ENCODE peak calls at places on chromosome 19, in eight cellular contexts. T is NCI-H1092; P is M059J; K is HFF-Myc; Z is transverse colon; F is left lung; U is GF-D8; N is activated naive CD8-positive, alpha-beta T cell treated with anti-CD3 and anti-CD28 coated beads, Interleukin-2, amount 50 U/mL, for 24 hours. D is an unnamed sample.

GRCh38 chr19:33374406-33374703 is 846 bp downstream of the CEBPG start:
- DNase-seq in T (no peak), P (no peak), K (no peak), Z (no peak), F (peak), U (no peak), N (peak), D (no peak)

GRCh38 chr19:55391191-55391670 is 5.5 kb downstream of the RPL28 start:
- DNase-seq in T (no peak), P (no peak), K (no peak), Z (no peak), F (no peak), U (no peak), N (no peak), D (no peak)

GRCh38 chr19:35645680-35646511 is 2.2 kb upstream of the COX6B1 start:
- DNase-seq in T (no peak), P (no peak), K (no peak), Z (no peak), F (peak), U (no peak), N (no peak), D (no peak)

GRCh38 chr19:524062-524674 is 7.4 kb upstream of the CDC34 start:
- DNase-seq in T (no peak), P (no peak), K (no peak), Z (no peak), F (peak), U (no peak), N (no peak), D (no peak)

GRCh38 chr19:17582613-17583012 is 27.2 kb downstream of the COLGALT1 start:
- DNase-seq in T (no peak), P (no peak), K (no peak), Z (no peak), F (no peak), U (no peak), N (no peak), D (no peak)

GRCh38 chr19:33715462-33715861 is 81.2 kb upstream of the KCTD15 start:
- DNase-seq in T (no peak), P (no peak), K (no peak), Z (no peak), F (no peak), U (no peak), N (no peak), D (no peak)

GRCh38 chr19:2495651-2496316 is 19.9 kb downstream of the GADD45B start:
- DNase-seq in T (no peak), P (peak), K (no peak), Z (peak), F (no peak), U (no peak), N (no peak), D (no peak)

GRCh38 chr19:52138614-52139290 is 986 bp downstream of the ZNF616 start:
- DNase-seq in T (peak), P (peak), K (no peak), Z (peak), F (peak), U (peak), N (peak), D (no peak)

GRCh38 chr19:55688422-55689218 is 13.6 kb downstream of the EPN1 start:
- DNase-seq in T (no peak), P (no peak), K (no peak), Z (peak), F (peak), U (no peak), N (no peak), D (no peak)

GRCh38 chr19:29834991-29835390 is 23.2 kb downstream of the CCNE1 start:
- DNase-seq in T (no peak), P (no peak), K (no peak), Z (no peak), F (no peak), U (no peak), N (no peak), D (no peak)

GRCh38 chr19:49497790-49498106 is 1.5 kb downstream of the RPS11 start:
- DNase-seq in T (no peak), P (no peak), K (no peak), Z (no peak), F (no peak), U (no peak), N (peak), D (no peak)

GRCh38 chr19:55153652-55154264 is 3.8 kb downstream of the TNNI3 start:
- DNase-seq in T (no peak), P (no peak), K (no peak), Z (no peak), F (peak), U (no peak), N (no peak), D (no peak)

GRCh38 chr19:5908773-5909442 is 4.2 kb downstream of the VMAC start:
- DNase-seq in T (no peak), P (no peak), K (no peak), Z (no peak), F (no peak), U (no peak), N (no peak), D (peak)

GRCh38 chr19:45876411-45877197 is 9.3 kb downstream of the IRF2BP1 start:
- DNase-seq in T (no peak), P (no peak), K (no peak), Z (peak), F (peak), U (no peak), N (peak), D (no peak)

GRCh38 chr19:28242317-28242927 is 970.5 kb downstream of the UQCRFS1 start:
- DNase-seq in T (no peak), P (peak), K (peak), Z (peak), F (no peak), U (no peak), N (peak), D (peak)

GRCh38 chr19:5173993-5174392 is 166.6 kb downstream of the PTPRS start:
- DNase-seq in T (no peak), P (no peak), K (no peak), Z (no peak), F (no peak), U (no peak), N (no peak), D (no peak)

GRCh38 chr19:40803857-40804782 is 5.1 kb downstream of the EGLN2 start:
- DNase-seq in T (no peak), P (no peak), K (no peak), Z (peak), F (no peak), U (no peak), N (peak), D (no peak)

GRCh38 chr19:19170053-19170945 is at the start of gene MEF2B:
- DNase-seq in T (peak), P (no peak), K (no peak), Z (peak), F (peak), U (no peak), N (peak), D (peak)

GRCh38 chr19:16654621-16655020 is 5.3 kb downstream of the SMIM7 start:
- DNase-seq in T (no peak), P (no peak), K (no peak), Z (no peak), F (no peak), U (no peak), N (no peak), D (no peak)

GRCh38 chr19:3161453-3161852 is 17.1 kb upstream of the S1PR4 start:
- DNase-seq in T (no peak), P (peak), K (no peak), Z (no peak), F (no peak), U (no peak), N (no peak), D (no peak)

GRCh38 chr19:47274071-47274890 is at the start of gene INAFM1:
- DNase-seq in T (peak), P (peak), K (no peak), Z (peak), F (peak), U (peak), N (peak), D (peak)

GRCh38 chr19:56091066-56091490 is 30.0 kb downstream of the ZNF787 start:
- DNase-seq in T (no peak), P (no peak), K (no peak), Z (no peak), F (no peak), U (no peak), N (no peak), D (no peak)

GRCh38 chr19:19537321-19538048 is 580 bp upstream of the CILP2 start:
- DNase-seq in T (no peak), P (no peak), K (no peak), Z (no peak), F (no peak), U (no peak), N (no peak), D (no peak)

GRCh38 chr19:29712744-29713516 is 2.1 kb downstream of the C19orf12 start:
- DNase-seq in T (no peak), P (no peak), K (no peak), Z (no peak), F (no peak), U (no peak), N (peak), D (no peak)

GRCh38 chr19:52935434-52935833 is 12.2 kb upstream of the ZNF888 start:
- DNase-seq in T (no peak), P (peak), K (no peak), Z (peak), F (no peak), U (no peak), N (no peak), D (no peak)

GRCh38 chr19:35249146-35249847 is 495 bp downstream of the LSR start:
- DNase-seq in T (no peak), P (no peak), K (no peak), Z (peak), F (peak), U (no peak), N (no peak), D (peak)

GRCh38 chr19:53772943-53773342 is 51.2 kb downstream of the NLRP12 start:
- DNase-seq in T (peak), P (peak), K (peak), Z (peak), F (no peak), U (no peak), N (peak), D (peak)

GRCh38 chr19:56333506-56333905 is 18.9 kb upstream of the ZSCAN5A start:
- DNase-seq in T (no peak), P (peak), K (peak), Z (peak), F (no peak), U (peak), N (peak), D (peak)

GRCh38 chr19:34269081-34269480 is 14.7 kb downstream of the GARRE1 start:
- DNase-seq in T (no peak), P (no peak), K (no peak), Z (no peak), F (no peak), U (no peak), N (no peak), D (no peak)

GRCh38 chr19:342128-342455 is 2.5 kb downstream of the MIER2 start:
- DNase-seq in T (no peak), P (no peak), K (no peak), Z (no peak), F (peak), U (no peak), N (no peak), D (no peak)

GRCh38 chr19:31545766-31546165 is 196.5 kb upstream of the TSHZ3 start:
- DNase-seq in T (no peak), P (no peak), K (no peak), Z (no peak), F (no peak), U (no peak), N (no peak), D (no peak)

GRCh38 chr19:18049390-18049789 is 37.3 kb downstream of the IL12RB1 start:
- DNase-seq in T (no peak), P (peak), K (no peak), Z (peak), F (peak), U (no peak), N (no peak), D (no peak)

GRCh38 chr19:50059045-50059444 is 33.2 kb downstream of the ZNF473 start:
- DNase-seq in T (no peak), P (no peak), K (no peak), Z (no peak), F (no peak), U (no peak), N (no peak), D (no peak)

GRCh38 chr19:13037161-13037560 is 41.9 kb downstream of the NFIX start:
- DNase-seq in T (no peak), P (peak), K (no peak), Z (no peak), F (no peak), U (no peak), N (no peak), D (no peak)

GRCh38 chr19:3958836-3959765 is 11.8 kb downstream of the DAPK3 start:
- DNase-seq in T (no peak), P (no peak), K (no peak), Z (no peak), F (no peak), U (no peak), N (no peak), D (no peak)

GRCh38 chr19:8609210-8610040 is 1.1 kb downstream of the ADAMTS10 start:
- DNase-seq in T (no peak), P (peak), K (no peak), Z (peak), F (peak), U (no peak), N (peak), D (peak)

GRCh38 chr19:16233081-16233776 is 35.5 kb downstream of the AP1M1 start:
- DNase-seq in T (no peak), P (no peak), K (no peak), Z (no peak), F (peak), U (no peak), N (no peak), D (no peak)

GRCh38 chr19:6935069-6935468 is 47.7 kb downstream of the ADGRE1 start:
- DNase-seq in T (no peak), P (no peak), K (no peak), Z (no peak), F (no peak), U (no peak), N (no peak), D (no peak)

GRCh38 chr19:47109541-47110375 is 3.8 kb downstream of the ZC3H4 start:
- DNase-seq in T (no peak), P (no peak), K (peak), Z (peak), F (peak), U (peak), N (peak), D (no peak)